ENCODE peak calls at places on chromosomes 7 and 10, in seven cellular contexts. K is EL, V is amniotic stem cell, B is NCI-H774, G is ELF-1, E is GM04503, H is EH. W is an unnamed sample.

GRCh38 chr10:6543431-6544005 is 36.6 kb downstream of the PRKCQ start:
- DNase-seq in K (no peak), V (no peak), B (no peak), G (peak), E (no peak), H (no peak), W (no peak)

GRCh38 chr10:96470108-96470743 is 43.5 kb downstream of the TLL2 start:
- DNase-seq in K (peak), V (no peak), B (no peak), G (peak), E (no peak), H (peak), W (peak)

GRCh38 chr10:30169342-30169741 is 110.0 kb upstream of the JCAD start:
- DNase-seq in K (no peak), V (no peak), B (no peak), G (no peak), E (peak), H (no peak), W (no peak)

GRCh38 chr7:53602817-53603418 is 567.5 kb downstream of the POM121L12 start:
- DNase-seq in K (no peak), V (no peak), B (no peak), G (peak), E (no peak), H (no peak), W (no peak)

GRCh38 chr10:81984428-81984827 is 109.4 kb downstream of the NRG3 start:
- DNase-seq in K (no peak), V (no peak), B (no peak), G (no peak), E (no peak), H (no peak), W (no peak)

GRCh38 chr7:102107474-102108104 is 179.1 kb upstream of the SH2B2 start:
- DNase-seq in K (no peak), V (no peak), B (no peak), G (no peak), E (no peak), H (no peak), W (no peak)

GRCh38 chr7:12719978-12720377 is 32.5 kb downstream of the ARL4A start:
- DNase-seq in K (no peak), V (no peak), B (no peak), G (no peak), E (no peak), H (no peak), W (no peak)

GRCh38 chr7:128735433-128735832 is 3.7 kb upstream of the CALU start:
- DNase-seq in K (no peak), V (no peak), B (no peak), G (no peak), E (no peak), H (no peak), W (no peak)

GRCh38 chr7:122430710-122431109 is 126.2 kb upstream of the FEZF1 start:
- DNase-seq in K (no peak), V (no peak), B (no peak), G (no peak), E (no peak), H (no peak), W (no peak)

GRCh38 chr10:112852308-112852707 is 97.7 kb upstream of the TCF7L2 start:
- DNase-seq in K (no peak), V (no peak), B (no peak), G (no peak), E (no peak), H (no peak), W (peak)

GRCh38 chr7:130918129-130919052 is 184.4 kb upstream of the KLF14 start:
- DNase-seq in K (no peak), V (no peak), B (no peak), G (no peak), E (no peak), H (no peak), W (no peak)

GRCh38 chr7:37448637-37449331 is at the start of gene ELMO1:
- DNase-seq in K (peak), V (no peak), B (peak), G (peak), E (no peak), H (peak), W (peak)

GRCh38 chr10:48437546-48437945 is 131.1 kb downstream of the MAPK8 start:
- DNase-seq in K (no peak), V (no peak), B (no peak), G (no peak), E (no peak), H (no peak), W (no peak)

GRCh38 chr7:1539346-1540321 is 9.1 kb downstream of the MAFK start:
- DNase-seq in K (no peak), V (no peak), B (no peak), G (no peak), E (no peak), H (peak), W (no peak)

GRCh38 chr7:14902589-14902963 is at the start of gene DGKB:
- DNase-seq in K (peak), V (no peak), B (peak), G (peak), E (peak), H (peak), W (no peak)

GRCh38 chr7:94763268-94763667 is 107.3 kb upstream of the SGCE start:
- DNase-seq in K (peak), V (no peak), B (no peak), G (no peak), E (peak), H (peak), W (no peak)